ENCODE peak calls at places on chromosomes 1 and 21, in four cellular contexts. N, K, U and B are unnamed samples.

GRCh38 chr1:85544689-85545203 is 35.8 kb upstream of the CCN1 start:
- DNase-seq in K (peak), N (no peak), U (no peak), B (no peak)

GRCh38 chr1:65459397-65459768 is 38.9 kb downstream of the LEPR start:
- DNase-seq in U (no peak), N (no peak), K (no peak), B (no peak)

GRCh38 chr1:94686882-94687281 is 133.3 kb upstream of the SLC44A3 start:
- DNase-seq in N (no peak), U (no peak), K (no peak), B (no peak)

GRCh38 chr1:41735587-41736290 is 183.0 kb downstream of the HIVEP3 start:
- DNase-seq in N (no peak), U (no peak), K (no peak), B (no peak)

GRCh38 chr1:5684791-5685190 is 307.4 kb downstream of the NPHP4 start:
- DNase-seq in K (no peak), U (no peak), N (no peak), B (no peak)

GRCh38 chr1:232629250-232630046 is 485 bp downstream of the SIPA1L2 start:
- DNase-seq in K (no peak), U (peak), N (peak), B (no peak)

GRCh38 chr21:41933259-41934079 is 20.3 kb downstream of the C2CD2 start:
- DNase-seq in N (no peak), K (peak), U (no peak), B (no peak)

GRCh38 chr1:204341380-204341779 is 18.3 kb downstream of the PLEKHA6 start:
- DNase-seq in K (no peak), U (no peak), N (no peak), B (no peak)

GRCh38 chr1:114178940-114179339 is 25.3 kb upstream of the SYT6 start:
- DNase-seq in N (no peak), U (no peak), K (no peak), B (no peak)

GRCh38 chr1:161864577-161864976 is 98.5 kb downstream of the ATF6 start:
- DNase-seq in K (no peak), U (no peak), N (no peak), B (no peak)

GRCh38 chr1:71869326-71869725 is 413.0 kb downstream of the NEGR1 start:
- DNase-seq in N (no peak), U (no peak), K (no peak), B (no peak)

GRCh38 chr1:12081648-12082396 is 18.7 kb downstream of the TNFRSF8 start:
- DNase-seq in K (no peak), U (no peak), N (no peak), B (no peak)

GRCh38 chr1:12078575-12078937 is 15.5 kb downstream of the TNFRSF8 start:
- DNase-seq in U (no peak), N (no peak), K (no peak), B (no peak)

GRCh38 chr1:12080773-12081556 is 17.9 kb downstream of the TNFRSF8 start:
- DNase-seq in N (no peak), U (no peak), K (no peak), B (no peak)

GRCh38 chr1:12080156-12080555 is 17.1 kb downstream of the TNFRSF8 start:
- DNase-seq in N (no peak), U (no peak), K (no peak), B (no peak)

DNA sequence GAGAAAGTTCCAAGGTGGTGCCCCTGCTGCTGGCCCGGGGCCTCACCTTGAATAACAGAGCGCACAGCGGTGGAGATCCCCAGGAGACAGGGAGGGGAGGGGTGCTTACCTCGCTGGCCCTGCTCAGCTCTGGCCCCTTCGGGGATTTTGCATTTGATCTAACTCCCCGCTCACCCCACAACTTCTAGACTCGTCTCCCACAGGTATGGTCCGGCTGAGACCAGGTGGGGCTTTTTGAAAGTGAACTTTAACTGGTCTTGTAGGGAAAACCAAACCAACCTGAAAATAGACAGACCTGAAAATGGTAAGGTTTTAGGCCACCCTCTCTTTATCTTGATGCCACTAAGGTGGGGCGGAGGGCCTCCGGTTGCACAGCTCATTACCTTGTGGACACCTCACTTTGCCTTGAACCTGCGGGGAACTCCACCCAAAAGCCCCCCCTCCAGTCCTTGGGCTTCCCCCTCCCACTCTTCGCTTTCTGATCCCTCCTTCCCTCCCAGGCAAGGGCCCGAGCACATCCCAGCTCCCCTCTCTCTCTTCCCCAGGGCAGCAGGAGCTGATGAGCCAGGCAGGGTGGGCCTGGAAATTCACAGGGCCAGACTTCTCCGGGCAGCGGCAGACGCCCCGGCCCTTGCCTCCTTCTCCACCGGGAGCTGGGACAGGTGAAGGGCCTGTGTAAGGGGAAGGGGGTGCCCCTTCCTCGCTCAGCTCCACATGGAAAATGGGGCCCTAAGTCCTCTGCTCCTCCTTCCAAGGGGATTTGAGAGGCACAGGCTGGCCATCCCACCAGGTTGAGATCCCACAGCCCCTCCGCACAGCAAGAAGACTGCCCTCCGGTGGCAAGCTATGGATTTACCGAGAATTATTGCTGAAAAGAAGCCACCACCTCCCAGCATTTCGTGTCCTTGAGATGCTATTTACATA is 16.1 kb downstream of the TNFRSF8 start:
- DNase-seq in U (no peak), N (no peak), K (no peak), B (no peak)
- TF ChIP-seq CTCF in U (no peak), N (peak), K (peak), B (peak)

DNA sequence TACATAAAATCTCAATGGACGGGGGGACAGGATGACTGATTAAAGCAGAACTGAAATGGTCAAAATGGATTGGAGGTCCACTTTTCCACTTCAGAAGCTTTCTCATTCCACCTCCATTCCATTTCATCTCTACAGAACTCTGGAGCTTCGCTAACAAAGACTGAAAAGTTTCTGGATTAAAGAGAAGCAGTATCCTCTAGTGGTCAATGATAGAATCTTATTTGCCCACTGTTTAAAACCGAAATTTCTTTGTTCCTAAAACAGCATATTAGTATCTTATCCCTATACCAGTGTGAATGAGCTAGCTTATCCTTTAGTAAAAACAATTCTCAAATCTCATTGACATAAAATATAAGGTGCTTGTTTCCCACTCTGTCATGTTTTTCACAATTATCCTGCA is 890.6 kb downstream of the KCNT2 start:
- DNase-seq in N (no peak), U (no peak), K (no peak), B (no peak)
- TF ChIP-seq CTCF in N (peak), U (no peak), K (no peak), B (no peak)

DNA sequence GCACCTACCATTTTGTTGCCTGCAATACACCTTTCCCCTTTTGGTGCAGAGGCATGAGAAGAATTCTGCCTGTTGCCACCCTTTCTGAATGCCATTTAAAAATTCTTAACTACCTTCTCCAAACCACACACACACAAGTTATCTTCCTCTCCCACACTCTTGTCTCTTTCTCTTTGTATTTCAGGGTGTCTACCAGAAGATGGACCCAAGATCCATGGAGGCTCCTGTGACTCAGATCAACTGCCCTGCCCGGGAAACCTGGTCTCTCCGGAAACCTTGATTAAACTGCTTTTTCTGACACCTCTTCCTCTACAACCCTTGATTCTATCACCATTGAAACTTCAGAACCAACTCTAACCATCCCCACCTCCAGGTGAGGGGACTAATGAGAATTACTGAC is 2.4 kb upstream of the TARS2 start:
- DNase-seq in N (no peak), K (no peak), U (no peak), B (no peak)
- TF ChIP-seq CTCF in N (no peak), K (no peak), U (no peak), B (no peak)

DNA sequence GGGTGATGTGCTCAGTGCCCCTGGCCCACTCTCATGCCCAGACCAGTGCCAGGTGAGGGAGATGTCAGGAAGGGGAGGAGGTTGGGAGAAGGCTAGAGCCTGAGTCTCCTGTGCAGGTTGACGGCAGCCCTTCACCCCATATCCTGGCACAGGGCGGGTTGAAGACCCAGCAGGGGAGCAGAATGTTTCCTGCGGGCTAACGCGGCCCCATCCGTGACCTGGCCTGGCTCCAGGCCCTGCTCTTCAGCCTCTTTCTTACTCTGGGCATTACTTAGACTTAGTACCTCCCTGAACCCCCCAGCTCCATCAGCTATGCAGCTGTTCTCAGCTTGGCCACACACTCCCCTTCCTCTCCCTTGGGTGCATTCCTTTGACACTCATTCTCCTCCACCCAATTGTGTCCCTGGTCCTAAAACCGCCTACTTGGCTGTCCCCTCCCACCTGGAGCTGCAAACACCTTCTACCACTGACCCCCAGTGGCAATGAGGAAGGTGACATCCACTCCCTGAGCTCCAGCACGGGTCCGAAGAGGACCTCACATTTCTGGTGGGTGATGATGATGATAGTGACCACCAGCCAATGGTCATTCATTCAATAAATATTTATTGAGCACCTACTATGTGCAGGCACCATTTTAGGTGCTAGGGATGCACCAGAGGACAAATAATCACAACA is 179.0 kb downstream of the PTPRU start:
- DNase-seq in N (no peak), U (peak), K (no peak), B (no peak)
- TF ChIP-seq CTCF in N (no peak), U (no peak), K (no peak), B (no peak)

GRCh38 chr1:117735045-117735992 is 129.5 kb downstream of the TENT5C start:
- DNase-seq in N (no peak), U (no peak), K (no peak), B (no peak)

GRCh38 chr1:117732065-117732789 is 126.4 kb downstream of the TENT5C start:
- DNase-seq in N (no peak), U (no peak), K (no peak), B (no peak)

GRCh38 chr1:117734403-117734802 is 128.6 kb downstream of the TENT5C start:
- DNase-seq in U (no peak), K (no peak), N (no peak), B (no peak)

DNA sequence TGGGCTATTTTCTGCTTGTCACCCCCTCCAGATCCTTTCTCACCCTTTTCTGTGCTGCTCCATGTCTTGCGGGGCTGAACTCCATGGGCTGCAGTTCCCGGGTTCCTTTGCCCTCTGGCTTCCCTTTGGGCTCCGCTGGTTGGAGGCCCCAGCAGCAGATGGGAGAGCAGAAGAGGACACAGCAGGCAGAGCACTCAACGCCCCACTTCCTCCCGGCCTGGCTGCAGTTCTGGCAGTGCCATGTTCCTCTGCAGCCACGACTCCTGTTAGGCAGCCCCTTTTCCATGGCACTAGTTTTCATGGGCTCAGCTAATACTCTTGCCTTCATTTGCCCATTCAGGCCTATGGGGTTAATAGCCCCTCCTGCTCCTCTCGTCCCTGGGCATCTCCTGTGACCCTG is 127.1 kb downstream of the TENT5C start:
- DNase-seq in N (no peak), K (no peak), U (no peak), B (no peak)
- TF ChIP-seq CTCF in N (no peak), K (no peak), U (no peak), B (no peak)

GRCh38 chr1:60970081-60970509 is 112.3 kb upstream of the NFIA start:
- DNase-seq in N (no peak), K (no peak), U (no peak), B (no peak)
- TF ChIP-seq CTCF in N (peak), K (peak), U (no peak), B (no peak)

GRCh38 chr1:236753964-236754363 is 41.1 kb upstream of the MTR start:
- DNase-seq in U (no peak), K (no peak), N (no peak), B (no peak)

GRCh38 chr1:236751385-236751784 is 43.7 kb upstream of the MTR start:
- DNase-seq in U (no peak), K (no peak), N (no peak), B (no peak)

GRCh38 chr1:236751935-236752334 is 43.2 kb upstream of the MTR start:
- DNase-seq in U (no peak), K (no peak), N (no peak), B (no peak)

GRCh38 chr1:236754525-236755210 is 40.4 kb upstream of the MTR start:
- DNase-seq in N (no peak), U (no peak), K (no peak), B (no peak)

DNA sequence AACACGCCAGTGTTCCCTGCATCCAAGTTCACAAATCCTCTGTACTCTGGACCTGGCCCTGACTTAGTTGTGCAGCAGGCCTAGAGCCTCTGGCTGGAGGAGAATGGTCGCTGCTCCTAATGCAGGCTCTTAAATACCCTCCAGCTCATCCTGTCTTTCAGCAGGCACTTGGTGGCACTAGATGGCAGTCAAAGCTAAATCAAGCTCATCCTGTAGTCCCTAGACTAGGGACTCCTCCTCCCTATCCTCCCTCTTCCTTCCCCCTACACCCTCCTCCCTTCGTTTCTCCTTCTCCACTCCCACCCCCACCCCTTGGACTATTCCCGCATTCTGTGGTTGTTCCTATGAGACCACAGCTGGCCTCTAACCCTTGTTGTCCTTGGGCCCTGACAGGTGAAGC is 41.5 kb upstream of the MTR start:
- DNase-seq in N (no peak), K (no peak), U (no peak), B (no peak)
- TF ChIP-seq CTCF in N (no peak), K (no peak), U (no peak), B (no peak)

GRCh38 chr1:173714759-173715537 is at the start of gene KLHL20:
- DNase-seq in N (peak), U (peak), K (peak), B (peak)
- TF ChIP-seq CTCF in N (no peak), U (no peak), K (no peak), B (no peak)

DNA sequence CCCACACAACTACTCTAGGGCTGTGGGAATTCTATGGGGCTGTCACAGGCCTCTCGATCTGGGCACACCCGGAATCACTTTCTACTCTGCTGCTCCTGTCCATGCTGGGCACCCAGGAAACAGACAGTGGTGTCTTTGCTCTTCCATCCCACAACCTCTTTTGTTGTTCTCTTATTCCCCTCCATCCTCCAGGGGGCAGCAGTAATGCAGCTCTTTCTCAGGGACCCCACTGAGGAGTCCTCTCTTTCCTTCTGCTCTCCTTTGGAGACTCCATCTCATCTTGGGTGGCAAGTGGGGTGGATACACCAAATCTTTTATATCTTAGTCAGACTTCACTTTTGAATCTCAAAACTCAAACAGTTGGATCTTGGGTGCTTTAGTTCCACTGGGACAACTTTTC is 206.3 kb downstream of the HS2ST1 start:
- DNase-seq in N (no peak), K (no peak), U (no peak), B (no peak)
- TF ChIP-seq CTCF in N (no peak), K (no peak), U (no peak), B (no peak)

DNA sequence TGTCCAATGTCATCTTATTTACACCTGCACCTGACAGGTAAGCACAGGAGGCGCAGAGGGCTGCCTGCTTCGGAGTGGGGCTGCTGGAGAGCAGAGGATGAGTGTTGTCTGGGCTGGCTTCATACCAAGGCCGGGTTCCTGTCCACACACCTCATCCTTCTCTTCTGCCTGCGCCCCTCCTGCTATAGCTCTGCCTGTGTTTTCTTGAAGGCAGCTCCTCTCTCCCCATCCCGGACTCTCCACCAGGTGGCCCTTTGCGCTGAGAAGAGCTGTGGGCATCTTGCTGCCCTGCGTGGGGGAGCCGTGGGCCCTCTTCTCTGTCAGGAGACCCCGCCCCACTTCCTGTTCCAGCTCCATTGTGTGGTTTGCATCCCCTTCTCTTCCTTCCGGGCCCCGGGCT is 35.0 kb downstream of the ARHGEF10L start:
- DNase-seq in K (no peak), N (no peak), U (no peak), B (no peak)
- TF ChIP-seq CTCF in K (no peak), N (no peak), U (no peak), B (no peak)